ENCODE peak calls at places on chromosomes 6 and 20, in nine cellular contexts. N is CD8-positive, alpha-beta memory T cell; Y is CD4-positive, CD25-positive, alpha-beta regulatory T cell; P is neuronal stem cell; T is mesendoderm; Q is endodermal cell; O is PC-3; W is mesenchymal stem cell; V is psoas muscle. F is an unnamed sample.

GRCh38 chr6:26271640-26272090 is 93.3 kb upstream of the BTN3A2 start:
- DNase-seq in T (no peak), N (no peak), O (no peak), V (no peak), Y (no peak), W (no peak), Q (no peak), P (no peak), F (no peak)

GRCh38 chr6:168102093-168102985 is 23.3 kb upstream of the FRMD1 start:
- DNase-seq in P (no peak), W (no peak), T (no peak), V (peak), Q (no peak), O (no peak), N (no peak), Y (no peak), F (no peak)

GRCh38 chr20:2713285-2713684 is 20.7 kb downstream of the EBF4 start:
- DNase-seq in P (no peak), O (peak), Q (peak), N (no peak), W (no peak), Y (no peak), T (peak), V (no peak), F (no peak)

GRCh38 chr6:28944412-28945006 is 20.7 kb upstream of the TRIM27 start:
- DNase-seq in Y (peak), W (peak), P (peak), V (peak), N (peak), T (peak), O (peak), Q (peak), F (no peak)

GRCh38 chr6:137777299-137778075 is 89.6 kb upstream of the TNFAIP3 start:
- DNase-seq in T (peak), N (no peak), P (no peak), O (no peak), V (no peak), Q (no peak), W (peak), Y (no peak), F (no peak)

GRCh38 chr6:71886184-71887005 is at the start of gene RIMS1:
- DNase-seq in P (peak), Q (peak), O (no peak), W (peak), N (no peak), Y (no peak), T (peak), V (peak), F (no peak)

GRCh38 chr20:23497458-23498026 is 6.6 kb downstream of the CST8 start:
- DNase-seq in T (no peak), N (no peak), P (no peak), Y (no peak), W (no peak), O (no peak), V (no peak), Q (no peak), F (no peak)

GRCh38 chr6:157239148-157239547 is 84.2 kb downstream of the TMEM242 start:
- DNase-seq in Y (no peak), T (no peak), V (no peak), Q (no peak), P (no peak), N (no peak), W (no peak), O (no peak), F (no peak)

GRCh38 chr6:79028641-79029314 is 49.3 kb downstream of the PHIP start:
- DNase-seq in P (no peak), V (no peak), Y (no peak), Q (no peak), W (no peak), N (no peak), T (no peak), O (no peak), F (no peak)

GRCh38 chr6:31687321-31687720 is 6.5 kb upstream of the LY6G5C start:
- DNase-seq in Y (no peak), O (no peak), T (no peak), W (no peak), V (no peak), Q (no peak), P (no peak), N (no peak), F (no peak)

GRCh38 chr6:159268511-159268910 is 99.3 kb downstream of the FNDC1 start:
- DNase-seq in W (no peak), N (no peak), P (no peak), O (no peak), V (no peak), Y (no peak), Q (no peak), T (no peak), F (no peak)

GRCh38 chr20:59577037-59577808 is 27.1 kb upstream of the PHACTR3 start:
- DNase-seq in T (no peak), Q (peak), O (no peak), P (no peak), V (no peak), Y (no peak), N (no peak), W (no peak), F (no peak)

GRCh38 chr6:1325471-1326309 is 13.8 kb downstream of the FOXQ1 start:
- DNase-seq in T (peak), V (no peak), Y (no peak), P (no peak), W (peak), O (peak), Q (no peak), N (no peak), F (no peak)

GRCh38 chr6:108106694-108107093 is 32.2 kb upstream of the OSTM1 start:
- DNase-seq in T (no peak), P (no peak), O (no peak), V (no peak), Y (no peak), W (no peak), N (no peak), Q (no peak), F (no peak)

GRCh38 chr20:29756664-29757063 is 1500.8 kb upstream of the DEFB115 start:
- DNase-seq in O (no peak), N (no peak), Q (no peak), Y (no peak), T (no peak), P (no peak), W (no peak), V (no peak), F (no peak)

GRCh38 chr6:44254201-44254956 is 2.9 kb downstream of the SLC35B2 start:
- DNase-seq in O (no peak), V (no peak), T (no peak), N (no peak), Y (no peak), P (no peak), Q (peak), W (no peak), F (no peak)

GRCh38 chr20:11281240-11281639 is 607.4 kb upstream of the JAG1 start:
- DNase-seq in N (no peak), P (no peak), V (no peak), W (no peak), T (no peak), O (no peak), Y (no peak), Q (no peak), F (no peak)

GRCh38 chr6:134816300-134816699 is 133.6 kb downstream of the ALDH8A1 start:
- DNase-seq in N (no peak), Q (no peak), T (no peak), O (no peak), Y (no peak), W (no peak), V (no peak), P (no peak), F (no peak)

DNA sequence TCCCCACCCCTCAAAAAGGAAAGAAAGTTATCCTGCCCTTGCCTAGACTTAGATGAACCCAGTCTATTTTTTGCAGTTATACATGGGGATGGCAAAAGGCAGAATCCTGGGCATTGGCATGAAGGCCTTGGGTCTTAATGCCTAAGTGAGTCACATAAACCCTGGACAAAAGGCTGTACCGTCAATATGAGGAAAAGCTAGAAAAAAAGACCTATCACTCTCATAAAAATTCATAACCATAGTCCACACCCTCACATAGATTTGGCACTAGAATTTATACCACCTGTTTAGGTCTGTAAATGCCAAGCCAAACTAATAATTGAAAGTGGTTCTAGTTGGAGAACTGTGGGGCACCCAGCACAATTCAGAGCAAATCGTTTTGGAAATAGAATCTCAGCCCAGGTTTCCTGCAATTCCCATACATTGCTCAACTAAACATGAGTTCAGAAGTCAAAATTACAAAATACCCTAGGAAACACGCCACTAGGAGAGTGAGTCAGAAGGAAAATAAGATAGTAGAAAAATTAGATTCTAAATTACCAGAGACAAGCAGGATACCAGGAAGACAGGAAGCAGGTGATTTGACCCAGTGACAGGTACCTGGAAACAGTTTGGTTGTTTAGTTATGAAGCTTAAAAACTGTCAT is 70.4 kb upstream of the FUCA2 start:
- DNase-seq in Q (no peak), V (no peak), T (no peak), O (peak), P (no peak), N (no peak), W (peak), Y (no peak), F (no peak)
- H3K27ac ChIP-seq in Q (no peak), V (no peak), T (no peak), O (peak), P (no peak), N (no peak), W (no peak), Y (no peak), F (no peak)

GRCh38 chr6:109794201-109794926 is 103.3 kb downstream of the FIG4 start:
- DNase-seq in W (peak), Q (peak), P (no peak), O (peak), T (no peak), Y (no peak), V (no peak), N (no peak), F (no peak)
- H3K27ac ChIP-seq in W (no peak), Q (no peak), P (no peak), O (peak), T (no peak), Y (no peak), V (peak), N (no peak), F (no peak)

GRCh38 chr20:19802492-19803158 is 44.6 kb downstream of the RIN2 start:
- DNase-seq in Q (peak), Y (no peak), N (no peak), V (no peak), T (peak), W (peak), O (peak), P (no peak), F (no peak)
- H3K27ac ChIP-seq in Q (no peak), Y (no peak), N (no peak), V (no peak), T (no peak), W (peak), O (peak), P (no peak), F (no peak)

GRCh38 chr6:34318492-34319470 is 70.0 kb upstream of the SMIM29 start:
- DNase-seq in T (no peak), V (no peak), O (no peak), Y (no peak), P (no peak), W (no peak), N (no peak), Q (no peak), F (no peak)
- H3K27ac ChIP-seq in T (no peak), V (peak), O (no peak), Y (no peak), P (no peak), W (no peak), N (peak), Q (no peak), F (no peak)

DNA sequence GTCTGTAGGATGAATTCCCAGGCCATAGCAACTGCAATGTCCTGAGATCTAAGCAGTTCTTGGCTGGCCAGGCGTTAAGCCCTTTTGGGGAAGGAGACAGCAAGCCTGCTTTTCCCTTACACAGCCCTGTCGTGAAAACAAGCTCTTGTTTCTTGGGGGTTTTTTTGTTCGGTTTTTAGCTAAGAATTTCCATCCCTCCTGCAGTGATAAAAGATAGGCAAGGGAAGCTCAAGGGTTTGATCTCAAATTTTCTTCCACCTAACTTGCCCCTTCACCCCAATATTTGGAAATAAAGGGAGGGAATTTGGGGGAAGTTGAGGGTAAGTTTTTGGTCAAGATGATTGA is 1.5 kb downstream of the TNFRSF21 start:
- DNase-seq in V (no peak), P (no peak), N (no peak), T (no peak), O (no peak), Y (no peak), Q (peak), W (no peak), F (no peak)
- H3K27ac ChIP-seq in V (no peak), P (no peak), N (no peak), T (no peak), O (peak), Y (no peak), Q (no peak), W (peak), F (no peak)

GRCh38 chr6:35391240-35391968 is 49.0 kb downstream of the PPARD start:
- DNase-seq in P (no peak), N (no peak), V (no peak), Q (no peak), T (no peak), W (peak), Y (no peak), O (peak), F (no peak)
- H3K27ac ChIP-seq in P (no peak), N (no peak), V (no peak), Q (no peak), T (no peak), W (peak), Y (no peak), O (peak), F (no peak)

DNA sequence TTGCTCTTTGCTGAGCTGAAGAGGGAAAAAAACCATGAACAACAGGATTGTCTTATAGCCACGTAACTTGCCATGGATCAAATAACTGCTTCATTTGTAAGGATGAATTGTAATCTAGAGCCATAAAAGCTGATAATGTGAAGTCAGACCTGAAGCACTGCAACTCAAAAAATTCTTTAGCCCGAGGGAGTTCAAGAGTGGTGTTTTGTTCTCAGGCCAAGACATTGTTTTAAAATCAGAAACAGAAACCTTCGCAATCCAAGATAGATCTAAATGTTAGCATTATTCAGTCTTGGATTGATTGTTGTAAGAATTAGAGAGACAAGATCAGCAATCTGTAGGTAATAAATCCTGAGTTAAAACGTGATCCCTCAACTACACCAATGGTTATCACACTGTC is at the start of gene TRAPPC3L:
- DNase-seq in T (no peak), Y (no peak), O (no peak), P (no peak), V (no peak), Q (no peak), N (no peak), W (no peak), F (no peak)
- H3K27ac ChIP-seq in T (no peak), Y (no peak), O (no peak), P (no peak), V (no peak), Q (no peak), N (no peak), W (no peak), F (no peak)